ENCODE peak calls at places on chromosome 3, in six cellular contexts. One of them, this sample, is unnamed.

GRCh38 chr3:177122183-177122856 is 75.0 kb downstream of the TBL1XR1 start:
- DNase-seq in activated CD8-positive, alpha-beta memory T cell treated with anti-CD3 and anti-CD28 coated beads for 4 hours: no peak
- DNase-seq in stimulated activated naive CD8-positive, alpha-beta T cell treated with anti-CD3 and anti-CD28 coated beads, Interleukin-15, Interleukin-2, amounts not matched to agents 100 U/mL and 50 U/mL, for 24 hours: no peak
- DNase-seq in T follicular helper cell: no peak
- DNase-seq in heart right ventricle: no peak
- DNase-seq in body of pancreas: no peak
- DNase-seq in this sample: no peak

GRCh38 chr3:107943860-107944543 is 146.8 kb downstream of the CD47 start:
- DNase-seq in activated CD8-positive, alpha-beta memory T cell treated with anti-CD3 and anti-CD28 coated beads for 4 hours: no peak
- DNase-seq in T follicular helper cell: no peak
- DNase-seq in body of pancreas: peak
- DNase-seq in stimulated activated naive CD8-positive, alpha-beta T cell treated with anti-CD3 and anti-CD28 coated beads, Interleukin-15, Interleukin-2, amounts not matched to agents 100 U/mL and 50 U/mL, for 24 hours: no peak
- DNase-seq in heart right ventricle: no peak
- DNase-seq in this sample: no peak

GRCh38 chr3:128709038-128709437 is 16.9 kb upstream of the RAB7A start:
- DNase-seq in heart right ventricle: no peak
- DNase-seq in activated CD8-positive, alpha-beta memory T cell treated with anti-CD3 and anti-CD28 coated beads for 4 hours: no peak
- DNase-seq in body of pancreas: no peak
- DNase-seq in T follicular helper cell: no peak
- DNase-seq in stimulated activated naive CD8-positive, alpha-beta T cell treated with anti-CD3 and anti-CD28 coated beads, Interleukin-15, Interleukin-2, amounts not matched to agents 100 U/mL and 50 U/mL, for 24 hours: no peak
- DNase-seq in this sample: no peak

GRCh38 chr3:34504755-34505154 is 706.3 kb downstream of the PDCD6IP start:
- DNase-seq in heart right ventricle: no peak
- DNase-seq in activated CD8-positive, alpha-beta memory T cell treated with anti-CD3 and anti-CD28 coated beads for 4 hours: no peak
- DNase-seq in T follicular helper cell: no peak
- DNase-seq in stimulated activated naive CD8-positive, alpha-beta T cell treated with anti-CD3 and anti-CD28 coated beads, Interleukin-15, Interleukin-2, amounts not matched to agents 100 U/mL and 50 U/mL, for 24 hours: no peak
- DNase-seq in body of pancreas: no peak
- DNase-seq in this sample: no peak

GRCh38 chr3:105866656-105867653 is 1.9 kb downstream of the CBLB start:
- DNase-seq in T follicular helper cell: no peak
- DNase-seq in stimulated activated naive CD8-positive, alpha-beta T cell treated with anti-CD3 and anti-CD28 coated beads, Interleukin-15, Interleukin-2, amounts not matched to agents 100 U/mL and 50 U/mL, for 24 hours: peak
- DNase-seq in activated CD8-positive, alpha-beta memory T cell treated with anti-CD3 and anti-CD28 coated beads for 4 hours: no peak
- DNase-seq in heart right ventricle: no peak
- DNase-seq in body of pancreas: no peak
- DNase-seq in this sample: peak

GRCh38 chr3:37129871-37130270 is 44.5 kb downstream of the LRRFIP2 start:
- DNase-seq in T follicular helper cell: no peak
- DNase-seq in body of pancreas: no peak
- DNase-seq in heart right ventricle: no peak
- DNase-seq in stimulated activated naive CD8-positive, alpha-beta T cell treated with anti-CD3 and anti-CD28 coated beads, Interleukin-15, Interleukin-2, amounts not matched to agents 100 U/mL and 50 U/mL, for 24 hours: no peak
- DNase-seq in activated CD8-positive, alpha-beta memory T cell treated with anti-CD3 and anti-CD28 coated beads for 4 hours: no peak
- DNase-seq in this sample: no peak

GRCh38 chr3:53581671-53582070 is 87.3 kb downstream of the CACNA1D start:
- DNase-seq in activated CD8-positive, alpha-beta memory T cell treated with anti-CD3 and anti-CD28 coated beads for 4 hours: no peak
- DNase-seq in heart right ventricle: no peak
- DNase-seq in body of pancreas: no peak
- DNase-seq in T follicular helper cell: no peak
- DNase-seq in stimulated activated naive CD8-positive, alpha-beta T cell treated with anti-CD3 and anti-CD28 coated beads, Interleukin-15, Interleukin-2, amounts not matched to agents 100 U/mL and 50 U/mL, for 24 hours: no peak
- DNase-seq in this sample: no peak

GRCh38 chr3:38163117-38163870 is 2.0 kb upstream of the OXSR1 start:
- DNase-seq in body of pancreas: no peak
- DNase-seq in stimulated activated naive CD8-positive, alpha-beta T cell treated with anti-CD3 and anti-CD28 coated beads, Interleukin-15, Interleukin-2, amounts not matched to agents 100 U/mL and 50 U/mL, for 24 hours: no peak
- DNase-seq in T follicular helper cell: no peak
- DNase-seq in heart right ventricle: no peak
- DNase-seq in activated CD8-positive, alpha-beta memory T cell treated with anti-CD3 and anti-CD28 coated beads for 4 hours: no peak
- DNase-seq in this sample: no peak

GRCh38 chr3:47113669-47114365 is 50.1 kb downstream of the SETD2 start:
- DNase-seq in stimulated activated naive CD8-positive, alpha-beta T cell treated with anti-CD3 and anti-CD28 coated beads, Interleukin-15, Interleukin-2, amounts not matched to agents 100 U/mL and 50 U/mL, for 24 hours: no peak
- DNase-seq in body of pancreas: no peak
- DNase-seq in activated CD8-positive, alpha-beta memory T cell treated with anti-CD3 and anti-CD28 coated beads for 4 hours: no peak
- DNase-seq in heart right ventricle: no peak
- DNase-seq in T follicular helper cell: no peak
- DNase-seq in this sample: no peak

GRCh38 chr3:187456268-187456667 is 88.1 kb downstream of the RTP4 start:
- DNase-seq in stimulated activated naive CD8-positive, alpha-beta T cell treated with anti-CD3 and anti-CD28 coated beads, Interleukin-15, Interleukin-2, amounts not matched to agents 100 U/mL and 50 U/mL, for 24 hours: no peak
- DNase-seq in T follicular helper cell: no peak
- DNase-seq in body of pancreas: peak
- DNase-seq in heart right ventricle: peak
- DNase-seq in activated CD8-positive, alpha-beta memory T cell treated with anti-CD3 and anti-CD28 coated beads for 4 hours: no peak
- DNase-seq in this sample: no peak

GRCh38 chr3:194380300-194380699 is 10.8 kb upstream of the LRRC15 start:
- DNase-seq in heart right ventricle: no peak
- DNase-seq in body of pancreas: no peak
- DNase-seq in stimulated activated naive CD8-positive, alpha-beta T cell treated with anti-CD3 and anti-CD28 coated beads, Interleukin-15, Interleukin-2, amounts not matched to agents 100 U/mL and 50 U/mL, for 24 hours: no peak
- DNase-seq in T follicular helper cell: no peak
- DNase-seq in activated CD8-positive, alpha-beta memory T cell treated with anti-CD3 and anti-CD28 coated beads for 4 hours: no peak
- DNase-seq in this sample: no peak

GRCh38 chr3:129312671-129313414 is 34.2 kb downstream of the HMCES start:
- DNase-seq in body of pancreas: no peak
- DNase-seq in activated CD8-positive, alpha-beta memory T cell treated with anti-CD3 and anti-CD28 coated beads for 4 hours: no peak
- DNase-seq in heart right ventricle: no peak
- DNase-seq in stimulated activated naive CD8-positive, alpha-beta T cell treated with anti-CD3 and anti-CD28 coated beads, Interleukin-15, Interleukin-2, amounts not matched to agents 100 U/mL and 50 U/mL, for 24 hours: no peak
- DNase-seq in T follicular helper cell: no peak
- DNase-seq in this sample: no peak

GRCh38 chr3:188274249-188274915 is 120.4 kb downstream of the LPP start:
- DNase-seq in T follicular helper cell: no peak
- DNase-seq in stimulated activated naive CD8-positive, alpha-beta T cell treated with anti-CD3 and anti-CD28 coated beads, Interleukin-15, Interleukin-2, amounts not matched to agents 100 U/mL and 50 U/mL, for 24 hours: no peak
- DNase-seq in body of pancreas: no peak
- DNase-seq in heart right ventricle: no peak
- DNase-seq in activated CD8-positive, alpha-beta memory T cell treated with anti-CD3 and anti-CD28 coated beads for 4 hours: no peak
- DNase-seq in this sample: no peak

GRCh38 chr3:65979731-65980130 is 59.0 kb downstream of the MAGI1 start:
- DNase-seq in stimulated activated naive CD8-positive, alpha-beta T cell treated with anti-CD3 and anti-CD28 coated beads, Interleukin-15, Interleukin-2, amounts not matched to agents 100 U/mL and 50 U/mL, for 24 hours: no peak
- DNase-seq in activated CD8-positive, alpha-beta memory T cell treated with anti-CD3 and anti-CD28 coated beads for 4 hours: no peak
- DNase-seq in T follicular helper cell: no peak
- DNase-seq in heart right ventricle: no peak
- DNase-seq in body of pancreas: no peak
- DNase-seq in this sample: no peak

GRCh38 chr3:20104167-20104661 is 64.0 kb downstream of the KAT2B start:
- DNase-seq in activated CD8-positive, alpha-beta memory T cell treated with anti-CD3 and anti-CD28 coated beads for 4 hours: peak
- DNase-seq in stimulated activated naive CD8-positive, alpha-beta T cell treated with anti-CD3 and anti-CD28 coated beads, Interleukin-15, Interleukin-2, amounts not matched to agents 100 U/mL and 50 U/mL, for 24 hours: peak
- DNase-seq in body of pancreas: peak
- DNase-seq in T follicular helper cell: no peak
- DNase-seq in heart right ventricle: no peak
- DNase-seq in this sample: peak

GRCh38 chr3:126307083-126307482 is 50.1 kb downstream of the KLF15 start:
- DNase-seq in heart right ventricle: no peak
- DNase-seq in T follicular helper cell: no peak
- DNase-seq in body of pancreas: no peak
- DNase-seq in stimulated activated naive CD8-positive, alpha-beta T cell treated with anti-CD3 and anti-CD28 coated beads, Interleukin-15, Interleukin-2, amounts not matched to agents 100 U/mL and 50 U/mL, for 24 hours: no peak
- DNase-seq in activated CD8-positive, alpha-beta memory T cell treated with anti-CD3 and anti-CD28 coated beads for 4 hours: no peak
- DNase-seq in this sample: no peak

GRCh38 chr3:140187648-140188221 is 252.8 kb downstream of the CLSTN2 start:
- DNase-seq in body of pancreas: no peak
- DNase-seq in stimulated activated naive CD8-positive, alpha-beta T cell treated with anti-CD3 and anti-CD28 coated beads, Interleukin-15, Interleukin-2, amounts not matched to agents 100 U/mL and 50 U/mL, for 24 hours: no peak
- DNase-seq in T follicular helper cell: no peak
- DNase-seq in heart right ventricle: no peak
- DNase-seq in activated CD8-positive, alpha-beta memory T cell treated with anti-CD3 and anti-CD28 coated beads for 4 hours: no peak
- DNase-seq in this sample: no peak

GRCh38 chr3:24686764-24687163 is 192.1 kb upstream of the THRB start:
- DNase-seq in body of pancreas: no peak
- DNase-seq in heart right ventricle: no peak
- DNase-seq in stimulated activated naive CD8-positive, alpha-beta T cell treated with anti-CD3 and anti-CD28 coated beads, Interleukin-15, Interleukin-2, amounts not matched to agents 100 U/mL and 50 U/mL, for 24 hours: peak
- DNase-seq in activated CD8-positive, alpha-beta memory T cell treated with anti-CD3 and anti-CD28 coated beads for 4 hours: no peak
- DNase-seq in T follicular helper cell: no peak
- DNase-seq in this sample: peak

GRCh38 chr3:196619213-196619612 is 20.3 kb upstream of the NRROS start:
- DNase-seq in stimulated activated naive CD8-positive, alpha-beta T cell treated with anti-CD3 and anti-CD28 coated beads, Interleukin-15, Interleukin-2, amounts not matched to agents 100 U/mL and 50 U/mL, for 24 hours: no peak
- DNase-seq in activated CD8-positive, alpha-beta memory T cell treated with anti-CD3 and anti-CD28 coated beads for 4 hours: no peak
- DNase-seq in heart right ventricle: no peak
- DNase-seq in T follicular helper cell: no peak
- DNase-seq in body of pancreas: no peak
- DNase-seq in this sample: no peak

GRCh38 chr3:151709847-151710246 is 23.9 kb upstream of the AADACL2 start:
- DNase-seq in heart right ventricle: no peak
- DNase-seq in activated CD8-positive, alpha-beta memory T cell treated with anti-CD3 and anti-CD28 coated beads for 4 hours: no peak
- DNase-seq in stimulated activated naive CD8-positive, alpha-beta T cell treated with anti-CD3 and anti-CD28 coated beads, Interleukin-15, Interleukin-2, amounts not matched to agents 100 U/mL and 50 U/mL, for 24 hours: no peak
- DNase-seq in T follicular helper cell: no peak
- DNase-seq in body of pancreas: no peak
- DNase-seq in this sample: no peak

GRCh38 chr3:9715127-9715526 is 11.5 kb downstream of the CPNE9 start:
- DNase-seq in heart right ventricle: no peak
- DNase-seq in activated CD8-positive, alpha-beta memory T cell treated with anti-CD3 and anti-CD28 coated beads for 4 hours: no peak
- DNase-seq in stimulated activated naive CD8-positive, alpha-beta T cell treated with anti-CD3 and anti-CD28 coated beads, Interleukin-15, Interleukin-2, amounts not matched to agents 100 U/mL and 50 U/mL, for 24 hours: no peak
- DNase-seq in body of pancreas: no peak
- DNase-seq in T follicular helper cell: no peak
- DNase-seq in this sample: no peak

GRCh38 chr3:187629711-187630110 is 40.5 kb downstream of the SST start:
- DNase-seq in stimulated activated naive CD8-positive, alpha-beta T cell treated with anti-CD3 and anti-CD28 coated beads, Interleukin-15, Interleukin-2, amounts not matched to agents 100 U/mL and 50 U/mL, for 24 hours: no peak
- DNase-seq in body of pancreas: no peak
- DNase-seq in activated CD8-positive, alpha-beta memory T cell treated with anti-CD3 and anti-CD28 coated beads for 4 hours: no peak
- DNase-seq in T follicular helper cell: no peak
- DNase-seq in heart right ventricle: no peak
- DNase-seq in this sample: no peak

GRCh38 chr3:120798346-120798745 is 55.8 kb downstream of the GTF2E1 start:
- DNase-seq in activated CD8-positive, alpha-beta memory T cell treated with anti-CD3 and anti-CD28 coated beads for 4 hours: no peak
- DNase-seq in body of pancreas: no peak
- DNase-seq in stimulated activated naive CD8-positive, alpha-beta T cell treated with anti-CD3 and anti-CD28 coated beads, Interleukin-15, Interleukin-2, amounts not matched to agents 100 U/mL and 50 U/mL, for 24 hours: no peak
- DNase-seq in heart right ventricle: no peak
- DNase-seq in T follicular helper cell: no peak
- DNase-seq in this sample: no peak

GRCh38 chr3:86221601-86222000 is 769.3 kb downstream of the VGLL3 start:
- DNase-seq in stimulated activated naive CD8-positive, alpha-beta T cell treated with anti-CD3 and anti-CD28 coated beads, Interleukin-15, Interleukin-2, amounts not matched to agents 100 U/mL and 50 U/mL, for 24 hours: no peak
- DNase-seq in body of pancreas: no peak
- DNase-seq in heart right ventricle: no peak
- DNase-seq in T follicular helper cell: no peak
- DNase-seq in activated CD8-positive, alpha-beta memory T cell treated with anti-CD3 and anti-CD28 coated beads for 4 hours: no peak
- DNase-seq in this sample: no peak

GRCh38 chr3:102180291-102180931 is 254.4 kb upstream of the ZPLD1 start:
- DNase-seq in activated CD8-positive, alpha-beta memory T cell treated with anti-CD3 and anti-CD28 coated beads for 4 hours: no peak
- DNase-seq in T follicular helper cell: no peak
- DNase-seq in body of pancreas: peak
- DNase-seq in heart right ventricle: peak
- DNase-seq in stimulated activated naive CD8-positive, alpha-beta T cell treated with anti-CD3 and anti-CD28 coated beads, Interleukin-15, Interleukin-2, amounts not matched to agents 100 U/mL and 50 U/mL, for 24 hours: no peak
- DNase-seq in this sample: no peak

GRCh38 chr3:185846041-185846440 is 21.2 kb upstream of the IGF2BP2 start:
- DNase-seq in body of pancreas: no peak
- DNase-seq in heart right ventricle: no peak
- DNase-seq in T follicular helper cell: no peak
- DNase-seq in stimulated activated naive CD8-positive, alpha-beta T cell treated with anti-CD3 and anti-CD28 coated beads, Interleukin-15, Interleukin-2, amounts not matched to agents 100 U/mL and 50 U/mL, for 24 hours: no peak
- DNase-seq in activated CD8-positive, alpha-beta memory T cell treated with anti-CD3 and anti-CD28 coated beads for 4 hours: no peak
- DNase-seq in this sample: no peak

GRCh38 chr3:192156382-192156781 is 571.0 kb downstream of the FGF12 start:
- DNase-seq in body of pancreas: no peak
- DNase-seq in heart right ventricle: no peak
- DNase-seq in stimulated activated naive CD8-positive, alpha-beta T cell treated with anti-CD3 and anti-CD28 coated beads, Interleukin-15, Interleukin-2, amounts not matched to agents 100 U/mL and 50 U/mL, for 24 hours: no peak
- DNase-seq in T follicular helper cell: no peak
- DNase-seq in activated CD8-positive, alpha-beta memory T cell treated with anti-CD3 and anti-CD28 coated beads for 4 hours: no peak
- DNase-seq in this sample: no peak

GRCh38 chr3:99678023-99678422 is 39.6 kb downstream of the COL8A1 start:
- DNase-seq in T follicular helper cell: no peak
- DNase-seq in heart right ventricle: peak
- DNase-seq in activated CD8-positive, alpha-beta memory T cell treated with anti-CD3 and anti-CD28 coated beads for 4 hours: no peak
- DNase-seq in body of pancreas: peak
- DNase-seq in stimulated activated naive CD8-positive, alpha-beta T cell treated with anti-CD3 and anti-CD28 coated beads, Interleukin-15, Interleukin-2, amounts not matched to agents 100 U/mL and 50 U/mL, for 24 hours: no peak
- DNase-seq in this sample: no peak

GRCh38 chr3:77039606-77040553 is at the start of gene ROBO2:
- DNase-seq in stimulated activated naive CD8-positive, alpha-beta T cell treated with anti-CD3 and anti-CD28 coated beads, Interleukin-15, Interleukin-2, amounts not matched to agents 100 U/mL and 50 U/mL, for 24 hours: no peak
- DNase-seq in T follicular helper cell: no peak
- DNase-seq in body of pancreas: peak
- DNase-seq in activated CD8-positive, alpha-beta memory T cell treated with anti-CD3 and anti-CD28 coated beads for 4 hours: no peak
- DNase-seq in heart right ventricle: no peak
- DNase-seq in this sample: no peak

GRCh38 chr3:77338195-77338594 is 298.3 kb downstream of the ROBO2 start:
- DNase-seq in heart right ventricle: no peak
- DNase-seq in stimulated activated naive CD8-positive, alpha-beta T cell treated with anti-CD3 and anti-CD28 coated beads, Interleukin-15, Interleukin-2, amounts not matched to agents 100 U/mL and 50 U/mL, for 24 hours: no peak
- DNase-seq in activated CD8-positive, alpha-beta memory T cell treated with anti-CD3 and anti-CD28 coated beads for 4 hours: no peak
- DNase-seq in body of pancreas: no peak
- DNase-seq in T follicular helper cell: no peak
- DNase-seq in this sample: no peak

GRCh38 chr3:3605181-3605580 is 194.1 kb upstream of the LRRN1 start:
- DNase-seq in stimulated activated naive CD8-positive, alpha-beta T cell treated with anti-CD3 and anti-CD28 coated beads, Interleukin-15, Interleukin-2, amounts not matched to agents 100 U/mL and 50 U/mL, for 24 hours: no peak
- DNase-seq in activated CD8-positive, alpha-beta memory T cell treated with anti-CD3 and anti-CD28 coated beads for 4 hours: no peak
- DNase-seq in body of pancreas: no peak
- DNase-seq in heart right ventricle: no peak
- DNase-seq in T follicular helper cell: no peak
- DNase-seq in this sample: no peak

GRCh38 chr3:184659797-184660301 is 52.0 kb downstream of the MAGEF1 start:
- DNase-seq in body of pancreas: no peak
- DNase-seq in stimulated activated naive CD8-positive, alpha-beta T cell treated with anti-CD3 and anti-CD28 coated beads, Interleukin-15, Interleukin-2, amounts not matched to agents 100 U/mL and 50 U/mL, for 24 hours: no peak
- DNase-seq in activated CD8-positive, alpha-beta memory T cell treated with anti-CD3 and anti-CD28 coated beads for 4 hours: no peak
- DNase-seq in heart right ventricle: no peak
- DNase-seq in T follicular helper cell: no peak
- DNase-seq in this sample: no peak

GRCh38 chr3:126888186-126888760 is 94.6 kb upstream of the PLXNA1 start:
- DNase-seq in body of pancreas: no peak
- DNase-seq in activated CD8-positive, alpha-beta memory T cell treated with anti-CD3 and anti-CD28 coated beads for 4 hours: no peak
- DNase-seq in T follicular helper cell: no peak
- DNase-seq in stimulated activated naive CD8-positive, alpha-beta T cell treated with anti-CD3 and anti-CD28 coated beads, Interleukin-15, Interleukin-2, amounts not matched to agents 100 U/mL and 50 U/mL, for 24 hours: no peak
- DNase-seq in heart right ventricle: no peak
- DNase-seq in this sample: no peak

GRCh38 chr3:29144807-29145206 is 136.1 kb upstream of the RBMS3 start:
- DNase-seq in T follicular helper cell: no peak
- DNase-seq in stimulated activated naive CD8-positive, alpha-beta T cell treated with anti-CD3 and anti-CD28 coated beads, Interleukin-15, Interleukin-2, amounts not matched to agents 100 U/mL and 50 U/mL, for 24 hours: no peak
- DNase-seq in body of pancreas: peak
- DNase-seq in heart right ventricle: peak
- DNase-seq in activated CD8-positive, alpha-beta memory T cell treated with anti-CD3 and anti-CD28 coated beads for 4 hours: no peak
- DNase-seq in this sample: no peak

GRCh38 chr3:159824341-159824740 is 164.3 kb upstream of the IL12A start:
- DNase-seq in activated CD8-positive, alpha-beta memory T cell treated with anti-CD3 and anti-CD28 coated beads for 4 hours: no peak
- DNase-seq in body of pancreas: peak
- DNase-seq in stimulated activated naive CD8-positive, alpha-beta T cell treated with anti-CD3 and anti-CD28 coated beads, Interleukin-15, Interleukin-2, amounts not matched to agents 100 U/mL and 50 U/mL, for 24 hours: no peak
- DNase-seq in T follicular helper cell: no peak
- DNase-seq in heart right ventricle: no peak
- DNase-seq in this sample: no peak

GRCh38 chr3:81173514-81173913 is 587.9 kb downstream of the GBE1 start:
- DNase-seq in stimulated activated naive CD8-positive, alpha-beta T cell treated with anti-CD3 and anti-CD28 coated beads, Interleukin-15, Interleukin-2, amounts not matched to agents 100 U/mL and 50 U/mL, for 24 hours: no peak
- DNase-seq in heart right ventricle: no peak
- DNase-seq in activated CD8-positive, alpha-beta memory T cell treated with anti-CD3 and anti-CD28 coated beads for 4 hours: no peak
- DNase-seq in body of pancreas: no peak
- DNase-seq in T follicular helper cell: no peak
- DNase-seq in this sample: no peak

GRCh38 chr3:12900885-12901411 is 59.6 kb upstream of the RPL32 start:
- DNase-seq in body of pancreas: no peak
- DNase-seq in activated CD8-positive, alpha-beta memory T cell treated with anti-CD3 and anti-CD28 coated beads for 4 hours: no peak
- DNase-seq in heart right ventricle: no peak
- DNase-seq in stimulated activated naive CD8-positive, alpha-beta T cell treated with anti-CD3 and anti-CD28 coated beads, Interleukin-15, Interleukin-2, amounts not matched to agents 100 U/mL and 50 U/mL, for 24 hours: no peak
- DNase-seq in T follicular helper cell: no peak
- DNase-seq in this sample: no peak

This sample was measured in activated naive CD8-positive, alpha-beta T cell treated with anti-CD3 and anti-CD28 coated beads for 36 hours.